ENCODE peak calls at places on chromosome 1, in eight cellular contexts. W, Z, L, I, Y, G, Q and F are unnamed samples. For H3K4me1, the result is how much of the 10 kb centered on the place peaks cover.

GRCh38 chr1:64766385-64766784 is 21.5 kb downstream of the RAVER2 start:
- DNase-seq in Z (no peak), W (no peak), G (no peak), Y (no peak), I (no peak), Q (no peak), L (no peak), F (no peak)

GRCh38 chr1:228366062-228366850 is 40.4 kb downstream of the TRIM11 start:
- DNase-seq in L (no peak), Q (no peak), Z (peak), W (no peak), Y (peak), G (no peak), I (peak), F (no peak)

GRCh38 chr1:156436319-156437043 is 64.1 kb downstream of the MEF2D start:
- DNase-seq in Q (no peak), I (no peak), W (no peak), Z (no peak), Y (no peak), G (peak), L (no peak), F (no peak)

GRCh38 chr1:159009704-159010361 is at the start of gene IFI16:
- DNase-seq in Y (no peak), I (no peak), L (no peak), G (no peak), W (peak), Z (no peak), Q (peak), F (peak)

GRCh38 chr1:81757398-81758020 is 43.2 kb upstream of the ADGRL2 start:
- DNase-seq in Z (no peak), G (no peak), W (no peak), I (no peak), Y (no peak), Q (no peak), L (no peak), F (no peak)

GRCh38 chr1:206982216-206982615 is 12.0 kb upstream of the FCAMR start:
- DNase-seq in Y (no peak), L (peak), W (peak), Z (peak), I (peak), G (peak), Q (no peak), F (peak)

GRCh38 chr1:51567653-51568052 is 48.6 kb upstream of the EPS15 start:
- DNase-seq in Z (no peak), G (no peak), Y (no peak), Q (peak), I (no peak), L (no peak), W (peak), F (no peak)

GRCh38 chr1:231395051-231395995 is 26.8 kb downstream of the EGLN1 start:
- DNase-seq in I (no peak), Z (no peak), G (no peak), W (no peak), Y (no peak), L (no peak), Q (peak), F (peak)

GRCh38 chr1:19062258-19063029 is 106.0 kb upstream of the IFFO2 start:
- DNase-seq in I (no peak), Q (no peak), Y (no peak), W (no peak), Z (no peak), G (no peak), L (no peak), F (no peak)

GRCh38 chr1:119808972-119809550 is 2.2 kb downstream of the REG4 start:
- DNase-seq in Z (peak), L (peak), G (peak), Q (peak), Y (peak), I (peak), W (peak), F (peak)

GRCh38 chr1:94634977-94635416 is 93.4 kb upstream of the F3 start:
- DNase-seq in W (no peak), L (no peak), I (no peak), Q (no peak), Y (no peak), Z (no peak), G (no peak), F (no peak)

GRCh38 chr1:54413732-54414131 is 7.5 kb upstream of the SSBP3 start:
- DNase-seq in G (no peak), L (no peak), W (no peak), I (no peak), Q (no peak), Y (no peak), Z (no peak), F (no peak)

GRCh38 chr1:150066838-150067183 is 765 bp upstream of the VPS45 start:
- DNase-seq in W (peak), L (no peak), Q (no peak), G (peak), I (peak), Y (peak), Z (peak), F (peak)

GRCh38 chr1:115089443-115090340 is at the start of gene TSPAN2:
- DNase-seq in Q (peak), W (peak), G (peak), Y (peak), I (peak), Z (peak), L (peak), F (peak)

GRCh38 chr1:57470028-57470427 is 46.2 kb upstream of the DAB1 start:
- DNase-seq in Q (peak), W (no peak), L (no peak), I (no peak), Z (no peak), Y (no peak), G (peak), F (no peak)

GRCh38 chr1:3727042-3727824 is 25.0 kb upstream of the CCDC27 start:
- DNase-seq in I (no peak), Z (peak), Y (no peak), Q (no peak), G (peak), W (no peak), L (no peak), F (peak)

GRCh38 chr1:171680339-171680738 is 27.9 kb upstream of the MYOC start:
- DNase-seq in L (no peak), I (no peak), G (no peak), W (no peak), Q (no peak), Y (no peak), Z (no peak), F (no peak)

GRCh38 chr1:202656057-202656456 is 54.2 kb downstream of the SYT2 start:
- DNase-seq in G (peak), W (no peak), Q (no peak), I (no peak), Y (no peak), Z (no peak), L (no peak), F (no peak)

GRCh38 chr1:16352842-16353535 is 709 bp upstream of the FBXO42 start:
- DNase-seq in Z (no peak), L (no peak), G (peak), Q (no peak), W (no peak), Y (peak), I (no peak), F (no peak)

GRCh38 chr1:151343587-151343986 is 3.5 kb downstream of the RFX5 start:
- DNase-seq in Z (no peak), G (no peak), Y (no peak), L (no peak), Q (no peak), I (no peak), W (no peak), F (no peak)

GRCh38 chr1:90593312-90593711 is 123.8 kb downstream of the BARHL2 start:
- DNase-seq in I (no peak), Q (no peak), G (no peak), Y (no peak), L (no peak), W (no peak), Z (no peak), F (no peak)

GRCh38 chr1:209443361-209443931 is 140.1 kb upstream of the CAMK1G start:
- DNase-seq in Q (no peak), I (no peak), Y (no peak), L (no peak), Z (no peak), G (no peak), W (no peak), F (no peak)

GRCh38 chr1:94962745-94963265 is 35.9 kb upstream of the CNN3 start:
- DNase-seq in L (no peak), Q (no peak), Z (no peak), I (no peak), G (no peak), W (no peak), Y (no peak), F (peak)

GRCh38 chr1:150006881-150007401 is 3.6 kb downstream of the OTUD7B start:
- DNase-seq in W (no peak), Q (peak), L (no peak), Y (no peak), I (no peak), G (no peak), Z (no peak), F (no peak)

GRCh38 chr1:66769512-66770229 is 17.4 kb downstream of the DYNLT5 start:
- DNase-seq in W (no peak), Z (no peak), Y (no peak), L (no peak), Q (no peak), G (no peak), I (no peak), F (peak)

GRCh38 chr1:28249013-28249870 is 10.1 kb upstream of the SESN2 start:
- DNase-seq in I (peak), G (peak), Q (peak), L (peak), W (peak), Y (peak), Z (peak), F (peak)

GRCh38 chr1:211309617-211310016 is 17.0 kb upstream of the TRAF5 start:
- DNase-seq in L (no peak), I (no peak), Y (no peak), Z (no peak), Q (no peak), W (no peak), G (no peak), F (no peak)

GRCh38 chr1:111197598-111198289 is 2.7 kb downstream of the DENND2D start:
- DNase-seq in Q (no peak), W (no peak), Z (no peak), L (no peak), I (no peak), Y (no peak), G (peak), F (no peak)
- H3K4me3 ChIP-seq in Q (no peak), W (no peak), Z (no peak), L (no peak), I (peak), Y (peak), G (no peak), F (peak)

DNA sequence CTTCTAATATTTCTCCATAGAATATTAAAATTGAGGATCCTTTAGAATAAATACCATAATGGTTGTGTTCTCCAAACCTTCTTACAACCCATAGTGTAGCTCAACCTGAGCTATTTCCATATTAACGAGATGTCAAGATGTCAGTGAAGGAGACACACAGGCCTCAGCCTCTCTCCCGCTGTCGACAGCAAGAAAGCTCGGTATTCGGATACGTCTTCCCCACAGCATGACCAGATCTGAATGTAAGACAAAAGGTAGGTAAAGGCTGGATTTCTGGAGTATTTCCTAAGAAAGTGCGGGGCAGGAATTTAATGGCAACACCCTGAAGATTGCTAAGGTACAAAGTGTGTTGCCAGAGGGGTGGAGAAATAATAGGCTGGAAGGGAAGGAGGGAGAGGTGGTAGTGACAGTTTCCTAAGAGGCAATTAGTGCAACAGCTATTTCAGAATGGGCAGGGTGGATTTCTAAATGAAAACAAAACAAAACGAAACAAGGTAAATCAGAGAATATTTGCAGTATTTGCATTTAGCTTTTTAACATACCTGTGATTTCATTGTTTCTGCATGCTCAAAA is 1.7 kb downstream of the ADSS2 start:
- DNase-seq in L (no peak), G (no peak), Y (no peak), W (no peak), I (no peak), Z (no peak), Q (no peak), F (peak)
- H3K4me1 ChIP-seq in L (under half), G (half or more), Y (under half), W (under half), I (half or more), Z (under half), Q (under half), F (under half)

GRCh38 chr1:25904942-25905679 is 1.1 kb downstream of the STMN1 start:
- DNase-seq in Y (peak), Q (peak), W (peak), Z (peak), G (peak), L (peak), I (peak), F (peak)
- H3K27ac ChIP-seq in Y (no peak), Q (peak), W (no peak), Z (peak), G (peak), L (peak), I (peak), F (no peak)

DNA sequence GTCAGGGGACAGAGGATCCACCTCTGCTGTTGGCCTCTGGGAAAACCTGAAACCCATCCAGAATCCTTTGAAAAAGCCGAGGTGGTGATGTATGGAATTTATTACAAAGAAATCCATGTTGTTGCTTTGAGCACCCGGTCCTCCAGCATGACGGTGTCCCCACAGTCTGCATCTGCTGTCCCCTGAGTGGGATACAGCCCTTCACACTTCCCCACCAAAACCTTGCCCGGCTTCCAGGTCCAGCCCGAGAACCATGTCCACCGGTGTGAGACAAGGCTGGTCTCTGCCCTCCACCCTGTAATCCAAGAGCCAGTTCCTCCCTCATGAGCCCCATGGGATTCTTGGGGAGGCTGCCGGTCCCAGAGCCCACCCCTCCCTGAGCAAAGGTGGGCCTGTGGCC is 70.5 kb downstream of the STUM start:
- DNase-seq in W (no peak), Y (no peak), Z (no peak), Q (no peak), I (no peak), L (no peak), G (no peak), F (no peak)
- H3K4me3 ChIP-seq in W (no peak), Y (no peak), Z (no peak), Q (no peak), I (no peak), L (no peak), G (no peak), F (no peak)